ENCODE peak calls at places on chromosomes 11 and 22, in eight cellular contexts. One of them, this sample, is unnamed.

GRCh38 chr11:7673724-7674434 is 579 bp upstream of the CYB5R2 start:
- DNase-seq in A549: no peak
- DNase-seq in AG04449: no peak
- DNase-seq in HFF-Myc: no peak
- DNase-seq in adrenal gland: peak; percentile 17
- DNase-seq in heart right ventricle: no peak
- DNase-seq in progenitor cell of endocrine pancreas: peak; percentile 37
- DNase-seq in lung: no peak
- DNase-seq in this sample: peak; percentile 13

GRCh38 chr11:73454987-73455386 is 78.8 kb downstream of the RELT start:
- DNase-seq in A549: no peak
- DNase-seq in AG04449: no peak
- DNase-seq in HFF-Myc: no peak
- DNase-seq in adrenal gland: no peak
- DNase-seq in heart right ventricle: no peak
- DNase-seq in progenitor cell of endocrine pancreas: no peak
- DNase-seq in lung: no peak
- DNase-seq in this sample: no peak

GRCh38 chr11:30478923-30479322 is 107.2 kb downstream of the MPPED2 start:
- DNase-seq in A549: no peak
- DNase-seq in AG04449: no peak
- DNase-seq in HFF-Myc: no peak
- DNase-seq in adrenal gland: peak; percentile 13
- DNase-seq in heart right ventricle: peak; percentile 82
- DNase-seq in progenitor cell of endocrine pancreas: no peak
- DNase-seq in lung: no peak
- DNase-seq in this sample: no peak

GRCh38 chr11:78742430-78742829 is 167.8 kb upstream of the NARS2 start:
- DNase-seq in A549: no peak
- DNase-seq in AG04449: no peak
- DNase-seq in HFF-Myc: no peak
- DNase-seq in adrenal gland: peak; percentile 10
- DNase-seq in heart right ventricle: peak; percentile 73
- DNase-seq in progenitor cell of endocrine pancreas: no peak
- DNase-seq in lung: peak; percentile 83
- DNase-seq in this sample: peak; percentile 19

GRCh38 chr11:79076526-79077115 is 364.2 kb downstream of the TENM4 start:
- DNase-seq in A549: peak; percentile 35
- DNase-seq in AG04449: no peak
- DNase-seq in HFF-Myc: no peak
- DNase-seq in adrenal gland: peak; percentile 59
- DNase-seq in heart right ventricle: no peak
- DNase-seq in progenitor cell of endocrine pancreas: no peak
- DNase-seq in lung: no peak
- DNase-seq in this sample: peak; percentile 48

GRCh38 chr11:65432133-65432650 is 9.6 kb downstream of the NEAT1 start:
- DNase-seq in A549: no peak
- DNase-seq in AG04449: no peak
- DNase-seq in HFF-Myc: no peak
- DNase-seq in adrenal gland: no peak
- DNase-seq in heart right ventricle: no peak
- DNase-seq in progenitor cell of endocrine pancreas: no peak
- DNase-seq in lung: no peak
- DNase-seq in this sample: peak; percentile 61

GRCh38 chr11:11898648-11899047 is 56.9 kb downstream of the USP47 start:
- DNase-seq in A549: no peak
- DNase-seq in AG04449: no peak
- DNase-seq in HFF-Myc: no peak
- DNase-seq in adrenal gland: no peak
- DNase-seq in heart right ventricle: no peak
- DNase-seq in progenitor cell of endocrine pancreas: no peak
- DNase-seq in lung: no peak
- DNase-seq in this sample: no peak

GRCh38 chr22:37675930-37676571 is 615 bp downstream of the LGALS1 start:
- DNase-seq in A549: no peak
- DNase-seq in AG04449: no peak
- DNase-seq in HFF-Myc: no peak
- DNase-seq in adrenal gland: peak; percentile 81
- DNase-seq in heart right ventricle: peak; percentile 70
- DNase-seq in progenitor cell of endocrine pancreas: no peak
- DNase-seq in lung: no peak
- DNase-seq in this sample: no peak

GRCh38 chr22:40030757-40031092 is 36.0 kb downstream of the FAM83F start:
- DNase-seq in A549: no peak
- DNase-seq in AG04449: no peak
- DNase-seq in HFF-Myc: no peak
- DNase-seq in adrenal gland: no peak
- DNase-seq in heart right ventricle: no peak
- DNase-seq in progenitor cell of endocrine pancreas: no peak
- DNase-seq in lung: no peak
- DNase-seq in this sample: no peak

GRCh38 chr11:10452211-10452767 is 2.8 kb upstream of the AMPD3 start:
- DNase-seq in A549: no peak
- DNase-seq in AG04449: no peak
- DNase-seq in HFF-Myc: no peak
- DNase-seq in adrenal gland: no peak
- DNase-seq in heart right ventricle: no peak
- DNase-seq in progenitor cell of endocrine pancreas: no peak
- DNase-seq in lung: no peak
- DNase-seq in this sample: no peak

GRCh38 chr11:46237248-46238077 is 40.0 kb upstream of the CREB3L1 start:
- DNase-seq in A549: peak; percentile 93
- DNase-seq in AG04449: no peak
- DNase-seq in HFF-Myc: peak; percentile 93
- DNase-seq in adrenal gland: peak; percentile 91
- DNase-seq in heart right ventricle: peak; percentile 68
- DNase-seq in progenitor cell of endocrine pancreas: no peak
- DNase-seq in lung: peak; percentile 71
- DNase-seq in this sample: peak; percentile 83

GRCh38 chr22:29824677-29825076 is 13.4 kb downstream of the ASCC2 start:
- DNase-seq in A549: no peak
- DNase-seq in AG04449: no peak
- DNase-seq in HFF-Myc: no peak
- DNase-seq in adrenal gland: peak; percentile 87
- DNase-seq in heart right ventricle: no peak
- DNase-seq in progenitor cell of endocrine pancreas: no peak
- DNase-seq in lung: no peak
- DNase-seq in this sample: peak; percentile 65

GRCh38 chr11:18322818-18323570 is 627 bp downstream of the GTF2H1 start:
- DNase-seq in A549: no peak
- DNase-seq in AG04449: no peak
- DNase-seq in HFF-Myc: no peak
- DNase-seq in adrenal gland: no peak
- DNase-seq in heart right ventricle: no peak
- DNase-seq in progenitor cell of endocrine pancreas: no peak
- DNase-seq in lung: no peak
- DNase-seq in this sample: no peak

GRCh38 chr11:1285316-1285744 is 24.1 kb downstream of the TOLLIP start:
- DNase-seq in A549: no peak
- DNase-seq in AG04449: no peak
- DNase-seq in HFF-Myc: no peak
- DNase-seq in adrenal gland: no peak
- DNase-seq in heart right ventricle: no peak
- DNase-seq in progenitor cell of endocrine pancreas: no peak
- DNase-seq in lung: no peak
- DNase-seq in this sample: no peak

GRCh38 chr11:70628881-70629844 is 230.8 kb downstream of the CTTN start:
- DNase-seq in A549: no peak
- DNase-seq in AG04449: no peak
- DNase-seq in HFF-Myc: no peak
- DNase-seq in adrenal gland: peak; percentile 11
- DNase-seq in heart right ventricle: peak; percentile 66
- DNase-seq in progenitor cell of endocrine pancreas: no peak
- DNase-seq in lung: peak; percentile 61
- DNase-seq in this sample: peak; percentile 9

GRCh38 chr11:72840780-72841179 is 26.6 kb downstream of the ATG16L2 start:
- DNase-seq in A549: no peak
- DNase-seq in AG04449: peak; percentile 73
- DNase-seq in HFF-Myc: no peak
- DNase-seq in adrenal gland: no peak
- DNase-seq in heart right ventricle: no peak
- DNase-seq in progenitor cell of endocrine pancreas: no peak
- DNase-seq in lung: no peak
- DNase-seq in this sample: peak; percentile 88

GRCh38 chr11:127105578-127105977 is 105.0 kb upstream of the KIRREL3 start:
- DNase-seq in A549: no peak
- DNase-seq in AG04449: no peak
- DNase-seq in HFF-Myc: no peak
- DNase-seq in adrenal gland: no peak
- DNase-seq in heart right ventricle: no peak
- DNase-seq in progenitor cell of endocrine pancreas: no peak
- DNase-seq in lung: no peak
- DNase-seq in this sample: no peak

GRCh38 chr11:15897211-15897960 is 459.0 kb downstream of the SOX6 start:
- DNase-seq in A549: no peak
- DNase-seq in AG04449: no peak
- DNase-seq in HFF-Myc: no peak
- DNase-seq in adrenal gland: no peak
- DNase-seq in heart right ventricle: no peak
- DNase-seq in progenitor cell of endocrine pancreas: no peak
- DNase-seq in lung: no peak
- DNase-seq in this sample: peak; percentile 18

GRCh38 chr11:118211006-118211405 is 13.8 kb downstream of the JAML start:
- DNase-seq in A549: no peak
- DNase-seq in AG04449: no peak
- DNase-seq in HFF-Myc: no peak
- DNase-seq in adrenal gland: no peak
- DNase-seq in heart right ventricle: peak; percentile 46
- DNase-seq in progenitor cell of endocrine pancreas: no peak
- DNase-seq in lung: no peak
- DNase-seq in this sample: peak; percentile 61

GRCh38 chr22:45139693-45140092 is 24.0 kb upstream of the NUP50 start:
- DNase-seq in A549: no peak
- DNase-seq in AG04449: no peak
- DNase-seq in HFF-Myc: no peak
- DNase-seq in adrenal gland: no peak
- DNase-seq in heart right ventricle: no peak
- DNase-seq in progenitor cell of endocrine pancreas: no peak
- DNase-seq in lung: no peak
- DNase-seq in this sample: no peak

GRCh38 chr11:62124186-62125113 is 639 bp downstream of the INCENP start:
- DNase-seq in A549: peak; percentile 25
- DNase-seq in AG04449: no peak
- DNase-seq in HFF-Myc: no peak
- DNase-seq in adrenal gland: peak; percentile 34
- DNase-seq in heart right ventricle: peak; percentile 28
- DNase-seq in progenitor cell of endocrine pancreas: no peak
- DNase-seq in lung: peak; percentile 35
- DNase-seq in this sample: no peak

DNA sequence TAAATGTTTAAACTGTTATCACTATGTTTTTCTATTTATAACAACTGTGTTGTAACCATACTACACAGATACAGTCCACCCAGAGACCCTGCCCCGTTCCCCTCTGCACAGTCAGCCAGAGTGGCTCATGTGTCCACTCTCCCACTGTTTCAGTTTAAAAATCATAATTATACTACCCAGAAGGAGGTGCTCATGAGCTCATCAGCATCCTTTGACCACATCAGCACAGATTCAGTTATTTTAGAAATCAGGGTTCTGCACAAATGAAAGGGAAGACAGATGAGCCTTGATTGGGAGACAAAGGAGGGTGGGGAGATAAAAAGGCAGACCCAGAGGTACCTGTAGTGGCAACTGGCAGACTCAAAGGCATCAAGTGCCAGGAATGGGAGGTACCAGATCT is 124.3 kb downstream of the RCN1 start:
- DNase-seq in A549: no peak
- DNase-seq in AG04449: no peak
- DNase-seq in HFF-Myc: no peak
- DNase-seq in adrenal gland: no peak
- DNase-seq in heart right ventricle: no peak
- DNase-seq in progenitor cell of endocrine pancreas: no peak
- DNase-seq in lung: no peak
- DNase-seq in this sample: no peak
- TF ChIP-seq CTCF in A549: no peak
- TF ChIP-seq CTCF in AG04449: no peak
- TF ChIP-seq CTCF in HFF-Myc: no peak
- TF ChIP-seq CTCF in adrenal gland: no peak
- TF ChIP-seq CTCF in heart right ventricle: no peak
- TF ChIP-seq CTCF in progenitor cell of endocrine pancreas: no peak
- TF ChIP-seq CTCF in lung: no peak
- TF ChIP-seq CTCF in this sample: no peak

GRCh38 chr22:22709719-22710445 is 65.5 kb downstream of the GGTLC2 start:
- DNase-seq in A549: no peak
- DNase-seq in AG04449: no peak
- DNase-seq in HFF-Myc: no peak
- DNase-seq in adrenal gland: no peak
- DNase-seq in heart right ventricle: no peak
- DNase-seq in progenitor cell of endocrine pancreas: peak; percentile 8
- DNase-seq in lung: no peak
- DNase-seq in this sample: no peak
- TF ChIP-seq CTCF in A549: no peak
- TF ChIP-seq CTCF in AG04449: no peak
- TF ChIP-seq CTCF in HFF-Myc: peak; percentile 28
- TF ChIP-seq CTCF in adrenal gland: no peak
- TF ChIP-seq CTCF in heart right ventricle: no peak
- TF ChIP-seq CTCF in progenitor cell of endocrine pancreas: peak; percentile 41
- TF ChIP-seq CTCF in lung: no peak
- TF ChIP-seq CTCF in this sample: peak; percentile 37

DNA sequence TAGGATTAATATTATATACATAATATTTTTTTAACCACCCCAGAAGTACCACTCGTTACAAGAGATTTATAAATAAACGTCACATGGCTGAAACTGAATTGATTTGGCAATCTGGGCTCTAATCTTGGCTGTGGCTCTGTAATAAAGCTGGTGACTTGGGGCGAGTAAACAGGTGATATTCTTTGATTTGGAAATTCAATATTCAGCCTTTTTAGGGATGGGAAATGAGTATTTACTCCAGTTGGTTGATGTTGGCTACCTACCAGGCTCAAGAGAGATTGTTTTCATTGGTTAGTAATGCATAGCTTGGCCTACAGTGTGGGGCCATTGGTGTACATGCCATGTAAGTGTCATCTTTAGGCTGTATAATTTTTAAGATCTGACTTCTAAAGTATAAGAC is 117.7 kb upstream of the SORL1-AS1 start:
- DNase-seq in A549: no peak
- DNase-seq in AG04449: no peak
- DNase-seq in HFF-Myc: no peak
- DNase-seq in adrenal gland: no peak
- DNase-seq in heart right ventricle: no peak
- DNase-seq in progenitor cell of endocrine pancreas: no peak
- DNase-seq in lung: no peak
- DNase-seq in this sample: no peak
- TF ChIP-seq CTCF in A549: no peak
- TF ChIP-seq CTCF in AG04449: no peak
- TF ChIP-seq CTCF in HFF-Myc: no peak
- TF ChIP-seq CTCF in adrenal gland: no peak
- TF ChIP-seq CTCF in heart right ventricle: no peak
- TF ChIP-seq CTCF in progenitor cell of endocrine pancreas: no peak
- TF ChIP-seq CTCF in lung: no peak
- TF ChIP-seq CTCF in this sample: no peak

DNA sequence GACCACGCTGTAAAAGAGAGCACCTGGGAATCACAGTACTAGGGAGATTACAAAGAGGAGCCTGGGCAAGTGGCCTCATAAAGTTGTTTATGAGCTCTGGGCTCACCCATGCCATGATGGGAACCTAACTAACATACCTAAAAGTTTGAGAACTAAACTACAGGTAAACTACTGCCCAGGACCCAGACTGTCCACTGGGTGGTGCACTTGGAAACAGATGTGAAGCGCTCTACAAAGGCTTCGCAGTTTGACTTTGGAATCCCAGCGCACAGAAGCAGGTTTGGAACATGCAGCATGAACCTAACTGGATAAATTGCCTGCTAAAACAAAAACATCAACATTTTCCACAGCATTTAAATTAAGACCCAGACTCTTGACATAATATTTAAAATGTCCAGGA is 418.6 kb downstream of the FAM181B start:
- DNase-seq in A549: no peak
- DNase-seq in AG04449: no peak
- DNase-seq in HFF-Myc: no peak
- DNase-seq in adrenal gland: peak; percentile 26
- DNase-seq in heart right ventricle: no peak
- DNase-seq in progenitor cell of endocrine pancreas: peak; percentile 22
- DNase-seq in lung: no peak
- DNase-seq in this sample: no peak
- TF ChIP-seq CTCF in A549: no peak
- TF ChIP-seq CTCF in AG04449: no peak
- TF ChIP-seq CTCF in HFF-Myc: no peak
- TF ChIP-seq CTCF in adrenal gland: peak; percentile 41
- TF ChIP-seq CTCF in heart right ventricle: peak; percentile 28
- TF ChIP-seq CTCF in progenitor cell of endocrine pancreas: peak; percentile 81
- TF ChIP-seq CTCF in lung: no peak
- TF ChIP-seq CTCF in this sample: no peak

This sample was measured in fibroblast of the aortic adventitia.